ENCODE peak calls at places on chromosomes 6 and 20, in six cellular contexts. One of them, this sample, is unnamed.

GRCh38 chr6:50822078-50822476 is 3.4 kb downstream of the TFAP2B start:
- DNase-seq in immature natural killer cell: no peak
- DNase-seq in foreskin fibroblast: peak; percentile 12
- DNase-seq in MM.1S: no peak
- DNase-seq in NCI-H524 treated with DMSO at 0.1 percent for 48 hours: no peak
- DNase-seq in transverse colon: no peak
- DNase-seq in this sample: no peak

GRCh38 chr6:143061597-143062385 is 1.1 kb downstream of the AIG1 start:
- DNase-seq in transverse colon: no peak
- DNase-seq in immature natural killer cell: no peak
- DNase-seq in NCI-H524 treated with DMSO at 0.1 percent for 48 hours: no peak
- DNase-seq in MM.1S: no peak
- DNase-seq in foreskin fibroblast: peak; percentile 34
- DNase-seq in this sample: no peak

GRCh38 chr20:22630698-22631097 is 46.3 kb upstream of the FOXA2 start:
- DNase-seq in immature natural killer cell: no peak
- DNase-seq in MM.1S: no peak
- DNase-seq in transverse colon: no peak
- DNase-seq in NCI-H524 treated with DMSO at 0.1 percent for 48 hours: no peak
- DNase-seq in foreskin fibroblast: no peak
- DNase-seq in this sample: peak; percentile 33

GRCh38 chr6:19317587-19317986 is 519.6 kb upstream of the ID4 start:
- DNase-seq in MM.1S: no peak
- DNase-seq in immature natural killer cell: no peak
- DNase-seq in transverse colon: no peak
- DNase-seq in NCI-H524 treated with DMSO at 0.1 percent for 48 hours: no peak
- DNase-seq in foreskin fibroblast: no peak
- DNase-seq in this sample: no peak

GRCh38 chr6:105488521-105489212 is 85.8 kb upstream of the PREP start:
- DNase-seq in immature natural killer cell: no peak
- DNase-seq in transverse colon: no peak
- DNase-seq in foreskin fibroblast: peak; percentile 43
- DNase-seq in MM.1S: no peak
- DNase-seq in NCI-H524 treated with DMSO at 0.1 percent for 48 hours: no peak
- DNase-seq in this sample: no peak

GRCh38 chr20:35742741-35743523 is 872 bp upstream of the RBM39 start:
- DNase-seq in immature natural killer cell: peak; percentile 38
- DNase-seq in NCI-H524 treated with DMSO at 0.1 percent for 48 hours: peak; percentile 37
- DNase-seq in foreskin fibroblast: no peak
- DNase-seq in transverse colon: no peak
- DNase-seq in MM.1S: peak; percentile 78
- DNase-seq in this sample: no peak

GRCh38 chr6:106750146-106750900 is 120.9 kb downstream of the QRSL1 start:
- DNase-seq in transverse colon: no peak
- DNase-seq in MM.1S: no peak
- DNase-seq in NCI-H524 treated with DMSO at 0.1 percent for 48 hours: no peak
- DNase-seq in immature natural killer cell: no peak
- DNase-seq in foreskin fibroblast: no peak
- DNase-seq in this sample: no peak

GRCh38 chr6:1592852-1593251 is 16.9 kb upstream of the FOXC1 start:
- DNase-seq in MM.1S: no peak
- DNase-seq in NCI-H524 treated with DMSO at 0.1 percent for 48 hours: no peak
- DNase-seq in foreskin fibroblast: no peak
- DNase-seq in transverse colon: no peak
- DNase-seq in immature natural killer cell: no peak
- DNase-seq in this sample: no peak

This sample was measured in stomach.